ENCODE peak calls at places on chromosomes 4 and X, in five cellular contexts. One of them, this sample, is unnamed. For H3K4me1, the result is how much of the 10 kb centered on the place peaks cover.

GRCh38 chr4:137707221-137707620 is 174.9 kb upstream of the PCDH18 start:
- DNase-seq in transverse colon: no peak
- DNase-seq in psoas muscle: no peak
- DNase-seq in right lobe of liver: no peak
- DNase-seq in cardiac muscle cell: peak
- DNase-seq in this sample: no peak

GRCh38 chr4:14100349-14100748 is 472.8 kb upstream of the BOD1L1 start:
- DNase-seq in transverse colon: no peak
- DNase-seq in right lobe of liver: no peak
- DNase-seq in cardiac muscle cell: peak
- DNase-seq in psoas muscle: no peak
- DNase-seq in this sample: no peak

GRCh38 chr4:158209825-158210807 is at the start of gene TMEM144:
- DNase-seq in transverse colon: peak
- DNase-seq in right lobe of liver: peak
- DNase-seq in cardiac muscle cell: peak
- DNase-seq in psoas muscle: peak
- DNase-seq in this sample: peak

GRCh38 chr4:93834371-93835066 is 6.0 kb downstream of the ATOH1 start:
- DNase-seq in cardiac muscle cell: no peak
- DNase-seq in transverse colon: no peak
- DNase-seq in psoas muscle: no peak
- DNase-seq in right lobe of liver: no peak
- DNase-seq in this sample: peak

GRCh38 chrX:103839404-103839803 is 7.3 kb upstream of the RAB9B start:
- DNase-seq in cardiac muscle cell: no peak
- DNase-seq in psoas muscle: no peak
- DNase-seq in right lobe of liver: no peak
- DNase-seq in transverse colon: no peak
- DNase-seq in this sample: no peak

GRCh38 chr4:42570221-42570620 is 86.7 kb downstream of the ATP8A1 start:
- DNase-seq in cardiac muscle cell: peak
- DNase-seq in transverse colon: peak
- DNase-seq in right lobe of liver: no peak
- DNase-seq in psoas muscle: peak
- DNase-seq in this sample: peak

GRCh38 chrX:44903107-44903506 is 30.1 kb downstream of the KDM6A start:
- DNase-seq in cardiac muscle cell: peak
- DNase-seq in transverse colon: no peak
- DNase-seq in right lobe of liver: no peak
- DNase-seq in psoas muscle: no peak
- DNase-seq in this sample: no peak

GRCh38 chrX:48761674-48762471 is at the start of gene GLOD5:
- DNase-seq in right lobe of liver: peak
- DNase-seq in cardiac muscle cell: peak
- DNase-seq in psoas muscle: no peak
- DNase-seq in transverse colon: peak
- DNase-seq in this sample: peak

GRCh38 chrX:56728752-56729151 is 291 bp upstream of the NBDY start:
- DNase-seq in transverse colon: peak
- DNase-seq in cardiac muscle cell: peak
- DNase-seq in right lobe of liver: no peak
- DNase-seq in psoas muscle: no peak
- DNase-seq in this sample: no peak

DNA sequence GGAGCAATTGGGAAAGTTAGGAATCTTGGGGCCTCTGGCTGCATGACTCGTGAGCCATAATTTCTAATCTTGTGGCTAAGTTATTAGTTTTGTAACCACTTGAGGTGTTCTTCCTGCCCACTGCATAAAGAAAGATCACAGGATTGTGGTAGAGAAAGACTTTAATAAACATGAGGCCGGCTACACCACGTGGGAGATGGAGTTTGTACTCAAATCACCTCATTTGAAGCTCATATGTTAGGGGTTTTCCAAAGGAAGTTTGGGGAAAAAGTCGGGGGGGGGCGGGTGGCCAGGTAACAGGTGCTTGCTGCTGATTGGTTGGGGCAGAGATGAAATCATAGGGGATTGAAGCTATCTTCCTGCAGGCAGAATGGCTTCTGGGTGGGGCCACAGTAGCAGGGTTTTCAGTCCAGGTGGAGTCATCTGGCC is 287.8 kb downstream of the ZNF674 start:
- DNase-seq in psoas muscle: no peak
- DNase-seq in right lobe of liver: no peak
- DNase-seq in transverse colon: no peak
- DNase-seq in cardiac muscle cell: no peak
- DNase-seq in this sample: no peak
- H3K4me1 ChIP-seq in psoas muscle: under half
- H3K4me1 ChIP-seq in right lobe of liver: under half
- H3K4me1 ChIP-seq in transverse colon: under half
- H3K4me1 ChIP-seq in cardiac muscle cell: under half
- H3K4me1 ChIP-seq in this sample: under half

GRCh38 chr4:3423406-3423805 is 18.4 kb upstream of the HGFAC start:
- DNase-seq in transverse colon: no peak
- DNase-seq in psoas muscle: no peak
- DNase-seq in cardiac muscle cell: no peak
- DNase-seq in right lobe of liver: peak
- DNase-seq in this sample: peak

GRCh38 chr4:3424522-3425095 is 17.2 kb upstream of the HGFAC start:
- DNase-seq in transverse colon: no peak
- DNase-seq in psoas muscle: no peak
- DNase-seq in cardiac muscle cell: no peak
- DNase-seq in right lobe of liver: no peak
- DNase-seq in this sample: no peak

GRCh38 chr4:3422808-3423297 is 18.9 kb upstream of the HGFAC start:
- DNase-seq in transverse colon: no peak
- DNase-seq in right lobe of liver: peak
- DNase-seq in cardiac muscle cell: no peak
- DNase-seq in psoas muscle: peak
- DNase-seq in this sample: peak

GRCh38 chr4:3422241-3422801 is 19.4 kb upstream of the HGFAC start:
- DNase-seq in transverse colon: no peak
- DNase-seq in right lobe of liver: peak
- DNase-seq in psoas muscle: peak
- DNase-seq in cardiac muscle cell: no peak
- DNase-seq in this sample: peak

GRCh38 chr4:3423952-3424351 is 17.8 kb upstream of the HGFAC start:
- DNase-seq in right lobe of liver: peak
- DNase-seq in psoas muscle: no peak
- DNase-seq in cardiac muscle cell: no peak
- DNase-seq in transverse colon: no peak
- DNase-seq in this sample: no peak
- H3K27ac ChIP-seq in right lobe of liver: no peak
- H3K27ac ChIP-seq in psoas muscle: no peak
- H3K27ac ChIP-seq in cardiac muscle cell: no peak
- H3K27ac ChIP-seq in transverse colon: no peak
- H3K27ac ChIP-seq in this sample: no peak

GRCh38 chr4:6225469-6225868 is 25.1 kb upstream of the JAKMIP1 start:
- DNase-seq in transverse colon: no peak
- DNase-seq in psoas muscle: no peak
- DNase-seq in cardiac muscle cell: peak
- DNase-seq in right lobe of liver: peak
- DNase-seq in this sample: no peak

GRCh38 chr4:6228158-6229067 is 28.1 kb upstream of the JAKMIP1 start:
- DNase-seq in right lobe of liver: peak
- DNase-seq in cardiac muscle cell: no peak
- DNase-seq in psoas muscle: no peak
- DNase-seq in transverse colon: no peak
- DNase-seq in this sample: no peak

GRCh38 chr4:6229095-6229494 is 28.7 kb upstream of the JAKMIP1 start:
- DNase-seq in transverse colon: no peak
- DNase-seq in cardiac muscle cell: no peak
- DNase-seq in right lobe of liver: peak
- DNase-seq in psoas muscle: no peak
- DNase-seq in this sample: no peak

GRCh38 chr4:6226506-6226905 is 26.2 kb upstream of the JAKMIP1 start:
- DNase-seq in transverse colon: no peak
- DNase-seq in psoas muscle: no peak
- DNase-seq in cardiac muscle cell: no peak
- DNase-seq in right lobe of liver: no peak
- DNase-seq in this sample: no peak

DNA sequence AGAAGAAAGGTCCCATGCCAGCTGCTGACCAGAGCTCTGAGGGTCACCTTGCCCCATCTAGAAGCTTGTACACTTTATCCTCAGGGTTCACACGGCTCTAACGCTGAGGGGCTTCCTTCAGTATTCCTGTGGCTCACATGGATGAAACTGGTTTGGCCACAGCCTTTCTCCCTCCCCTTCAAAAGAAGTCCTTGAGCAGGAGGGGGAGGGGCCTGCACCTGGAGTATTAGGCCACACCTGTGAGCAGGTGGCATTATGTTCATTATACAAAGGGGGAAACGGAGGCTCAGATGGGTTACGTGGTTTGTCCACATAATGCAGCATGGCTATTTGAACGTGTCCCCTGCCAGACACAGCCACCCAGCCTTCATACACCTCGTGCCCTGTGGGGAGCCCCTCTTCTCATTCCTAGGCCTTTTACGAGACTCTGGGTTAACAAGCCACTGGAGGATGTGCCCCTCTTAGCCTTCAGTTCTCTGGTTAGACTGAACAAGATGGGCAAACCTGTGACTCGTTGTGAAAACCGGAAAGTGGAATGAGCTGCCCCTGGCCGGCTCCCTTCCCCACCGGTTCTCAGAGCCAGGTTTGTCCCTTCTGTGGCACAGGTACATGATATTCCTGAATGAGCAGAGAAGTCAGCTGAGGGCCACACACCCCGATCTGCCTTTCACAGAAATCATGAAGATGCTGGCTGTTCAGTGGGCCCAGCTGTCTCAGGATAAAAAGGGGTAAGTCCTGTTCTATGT is 27.2 kb upstream of the JAKMIP1 start:
- DNase-seq in psoas muscle: no peak
- DNase-seq in transverse colon: no peak
- DNase-seq in right lobe of liver: peak
- DNase-seq in cardiac muscle cell: no peak
- DNase-seq in this sample: no peak
- H3K4me1 ChIP-seq in psoas muscle: under half
- H3K4me1 ChIP-seq in transverse colon: under half
- H3K4me1 ChIP-seq in right lobe of liver: under half
- H3K4me1 ChIP-seq in cardiac muscle cell: under half
- H3K4me1 ChIP-seq in this sample: under half

GRCh38 chr4:165190591-165191212 is 16.7 kb upstream of the KLHL2 start:
- DNase-seq in cardiac muscle cell: no peak
- DNase-seq in psoas muscle: no peak
- DNase-seq in right lobe of liver: no peak
- DNase-seq in transverse colon: no peak
- DNase-seq in this sample: no peak

GRCh38 chr4:165191814-165192499 is 15.4 kb upstream of the KLHL2 start:
- DNase-seq in cardiac muscle cell: no peak
- DNase-seq in right lobe of liver: no peak
- DNase-seq in transverse colon: no peak
- DNase-seq in psoas muscle: no peak
- DNase-seq in this sample: no peak

GRCh38 chr4:165192956-165193355 is 14.4 kb upstream of the KLHL2 start:
- DNase-seq in psoas muscle: no peak
- DNase-seq in right lobe of liver: no peak
- DNase-seq in cardiac muscle cell: no peak
- DNase-seq in transverse colon: no peak
- DNase-seq in this sample: no peak

GRCh38 chr4:165192500-165192898 is 14.9 kb upstream of the KLHL2 start:
- DNase-seq in cardiac muscle cell: no peak
- DNase-seq in psoas muscle: no peak
- DNase-seq in right lobe of liver: no peak
- DNase-seq in transverse colon: no peak
- DNase-seq in this sample: no peak

GRCh38 chr4:165191253-165191652 is 16.1 kb upstream of the KLHL2 start:
- DNase-seq in cardiac muscle cell: no peak
- DNase-seq in right lobe of liver: no peak
- DNase-seq in psoas muscle: no peak
- DNase-seq in transverse colon: no peak
- DNase-seq in this sample: no peak
- H3K27ac ChIP-seq in cardiac muscle cell: no peak
- H3K27ac ChIP-seq in right lobe of liver: peak
- H3K27ac ChIP-seq in psoas muscle: no peak
- H3K27ac ChIP-seq in transverse colon: no peak
- H3K27ac ChIP-seq in this sample: no peak

GRCh38 chrX:136200466-136200865 is 50.7 kb downstream of the MAP7D3 start:
- DNase-seq in psoas muscle: no peak
- DNase-seq in transverse colon: no peak
- DNase-seq in right lobe of liver: no peak
- DNase-seq in cardiac muscle cell: peak
- DNase-seq in this sample: no peak

GRCh38 chrX:136203438-136203837 is 47.8 kb downstream of the MAP7D3 start:
- DNase-seq in psoas muscle: no peak
- DNase-seq in cardiac muscle cell: no peak
- DNase-seq in transverse colon: no peak
- DNase-seq in right lobe of liver: no peak
- DNase-seq in this sample: no peak

GRCh38 chrX:136204571-136204970 is 46.6 kb downstream of the MAP7D3 start:
- DNase-seq in right lobe of liver: no peak
- DNase-seq in psoas muscle: peak
- DNase-seq in cardiac muscle cell: peak
- DNase-seq in transverse colon: peak
- DNase-seq in this sample: no peak

GRCh38 chrX:136201601-136202000 is 49.6 kb downstream of the MAP7D3 start:
- DNase-seq in transverse colon: no peak
- DNase-seq in psoas muscle: no peak
- DNase-seq in right lobe of liver: no peak
- DNase-seq in cardiac muscle cell: no peak
- DNase-seq in this sample: no peak

DNA sequence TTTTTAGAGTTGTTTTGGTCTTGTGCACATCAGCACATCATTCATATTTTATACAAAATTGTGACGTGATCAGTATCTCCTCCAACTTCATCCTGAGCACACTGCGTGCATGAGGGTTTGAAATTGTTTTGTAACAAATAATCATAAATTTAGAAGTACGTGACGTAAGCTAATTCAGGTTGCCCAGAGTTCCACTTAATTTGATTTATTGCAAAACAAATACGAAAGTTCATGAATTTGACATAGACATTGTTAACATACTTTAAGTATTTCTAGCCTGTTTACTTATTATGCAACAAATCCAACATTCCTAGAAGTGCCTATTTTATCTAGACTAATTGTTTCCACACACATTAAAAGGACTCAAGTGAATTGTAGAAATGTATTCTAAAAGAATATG is 48.3 kb downstream of the MAP7D3 start:
- DNase-seq in psoas muscle: no peak
- DNase-seq in right lobe of liver: no peak
- DNase-seq in transverse colon: no peak
- DNase-seq in cardiac muscle cell: peak
- DNase-seq in this sample: no peak
- H3K4me1 ChIP-seq in psoas muscle: under half
- H3K4me1 ChIP-seq in right lobe of liver: under half
- H3K4me1 ChIP-seq in transverse colon: under half
- H3K4me1 ChIP-seq in cardiac muscle cell: under half
- H3K4me1 ChIP-seq in this sample: under half

GRCh38 chrX:39950035-39950688 is 147.6 kb downstream of the BCOR start:
- DNase-seq in transverse colon: no peak
- DNase-seq in cardiac muscle cell: no peak
- DNase-seq in psoas muscle: no peak
- DNase-seq in right lobe of liver: no peak
- DNase-seq in this sample: no peak

GRCh38 chrX:39945709-39946108 is 152.0 kb downstream of the BCOR start:
- DNase-seq in right lobe of liver: no peak
- DNase-seq in cardiac muscle cell: no peak
- DNase-seq in psoas muscle: no peak
- DNase-seq in transverse colon: no peak
- DNase-seq in this sample: no peak

GRCh38 chrX:39944416-39944815 is 153.3 kb downstream of the BCOR start:
- DNase-seq in cardiac muscle cell: no peak
- DNase-seq in transverse colon: no peak
- DNase-seq in right lobe of liver: no peak
- DNase-seq in psoas muscle: no peak
- DNase-seq in this sample: no peak

GRCh38 chrX:39948564-39948963 is 149.2 kb downstream of the BCOR start:
- DNase-seq in transverse colon: no peak
- DNase-seq in psoas muscle: no peak
- DNase-seq in right lobe of liver: no peak
- DNase-seq in cardiac muscle cell: no peak
- DNase-seq in this sample: no peak

GRCh38 chrX:39946822-39947221 is 150.9 kb downstream of the BCOR start:
- DNase-seq in psoas muscle: no peak
- DNase-seq in cardiac muscle cell: peak
- DNase-seq in transverse colon: no peak
- DNase-seq in right lobe of liver: no peak
- DNase-seq in this sample: no peak
- H3K27ac ChIP-seq in psoas muscle: no peak
- H3K27ac ChIP-seq in cardiac muscle cell: no peak
- H3K27ac ChIP-seq in transverse colon: no peak
- H3K27ac ChIP-seq in right lobe of liver: no peak
- H3K27ac ChIP-seq in this sample: no peak

This sample was measured in upper lobe of left lung.